ENCODE peak calls at places on chromosomes 12 and 14, in eight cellular contexts. One of them, this sample, is unnamed.
A peak's percentile ranks its signal among the peaks of the same experiment; 100 is the strongest.

GRCh38 chr12:117686911-117687377 is 281.8 kb downstream of the KSR2 start:
- DNase-seq in CD8-positive, alpha-beta memory T cell: no peak
- DNase-seq in AG09319: peak; percentile 29
- DNase-seq in progenitor cell of endocrine pancreas: no peak
- DNase-seq in astrocyte: peak; percentile 87
- DNase-seq in cardiac fibroblast: peak; percentile 2
- DNase-seq in neuronal stem cell: no peak
- DNase-seq in AG04450: no peak
- DNase-seq in this sample: no peak

GRCh38 chr12:53193040-53193439 is 12.3 kb upstream of the CSAD start:
- DNase-seq in CD8-positive, alpha-beta memory T cell: no peak
- DNase-seq in AG09319: no peak
- DNase-seq in progenitor cell of endocrine pancreas: no peak
- DNase-seq in astrocyte: no peak
- DNase-seq in cardiac fibroblast: no peak
- DNase-seq in neuronal stem cell: no peak
- DNase-seq in AG04450: no peak
- DNase-seq in this sample: no peak

GRCh38 chr14:72802588-72802946 is 91.3 kb downstream of the DPF3 start:
- DNase-seq in CD8-positive, alpha-beta memory T cell: no peak
- DNase-seq in AG09319: no peak
- DNase-seq in progenitor cell of endocrine pancreas: no peak
- DNase-seq in astrocyte: no peak
- DNase-seq in cardiac fibroblast: no peak
- DNase-seq in neuronal stem cell: no peak
- DNase-seq in AG04450: no peak
- DNase-seq in this sample: no peak

GRCh38 chr14:76550534-76550933 is 174.6 kb downstream of the ESRRB start:
- DNase-seq in CD8-positive, alpha-beta memory T cell: no peak
- DNase-seq in AG09319: no peak
- DNase-seq in progenitor cell of endocrine pancreas: no peak
- DNase-seq in astrocyte: no peak
- DNase-seq in cardiac fibroblast: peak; percentile 6
- DNase-seq in neuronal stem cell: no peak
- DNase-seq in AG04450: no peak
- DNase-seq in this sample: no peak

GRCh38 chr12:30134229-30134628 is 350.5 kb upstream of the TMTC1 start:
- DNase-seq in CD8-positive, alpha-beta memory T cell: no peak
- DNase-seq in AG09319: no peak
- DNase-seq in progenitor cell of endocrine pancreas: no peak
- DNase-seq in astrocyte: no peak
- DNase-seq in cardiac fibroblast: no peak
- DNase-seq in neuronal stem cell: no peak
- DNase-seq in AG04450: no peak
- DNase-seq in this sample: no peak

GRCh38 chr14:96130854-96131253 is 73.8 kb upstream of the BDKRB2 start:
- DNase-seq in CD8-positive, alpha-beta memory T cell: no peak
- DNase-seq in AG09319: no peak
- DNase-seq in progenitor cell of endocrine pancreas: no peak
- DNase-seq in astrocyte: peak; percentile 54
- DNase-seq in cardiac fibroblast: peak; percentile 51
- DNase-seq in neuronal stem cell: no peak
- DNase-seq in AG04450: no peak
- DNase-seq in this sample: no peak

GRCh38 chr14:45070215-45070614 is 13.7 kb upstream of the PRPF39 start:
- DNase-seq in CD8-positive, alpha-beta memory T cell: no peak
- DNase-seq in AG09319: no peak
- DNase-seq in progenitor cell of endocrine pancreas: no peak
- DNase-seq in astrocyte: peak; percentile 6
- DNase-seq in cardiac fibroblast: no peak
- DNase-seq in neuronal stem cell: no peak
- DNase-seq in AG04450: no peak
- DNase-seq in this sample: no peak

GRCh38 chr14:37124617-37125016 is 47.8 kb downstream of the SLC25A21 start:
- DNase-seq in CD8-positive, alpha-beta memory T cell: no peak
- DNase-seq in AG09319: no peak
- DNase-seq in progenitor cell of endocrine pancreas: no peak
- DNase-seq in astrocyte: no peak
- DNase-seq in cardiac fibroblast: no peak
- DNase-seq in neuronal stem cell: no peak
- DNase-seq in AG04450: no peak
- DNase-seq in this sample: no peak

This sample was measured in HS-27A.